ENCODE peak calls at places on chromosome 16, in six cellular contexts. W is fibroblast of lung, O is fibroblast of mammary gland, P is esophagus muscularis mucosa, A is colonic mucosa, U is HFFc6. V is an unnamed sample.

GRCh38 chr16:743794-744500 is 3.1 kb upstream of the CIAO3 start:
- DNase-seq in U (no peak), P (no peak), O (no peak), W (no peak), A (no peak), V (no peak)

GRCh38 chr16:89050119-89050867 is 43.4 kb upstream of the ACSF3 start:
- DNase-seq in W (no peak), O (no peak), P (no peak), A (no peak), U (no peak), V (no peak)

GRCh38 chr16:3618782-3619166 is 7.4 kb upstream of the SLX4 start:
- DNase-seq in U (no peak), A (no peak), O (no peak), P (no peak), W (no peak), V (no peak)

GRCh38 chr16:81449899-81450608 is 5.4 kb downstream of the CMIP start:
- DNase-seq in P (no peak), A (no peak), U (no peak), W (no peak), O (no peak), V (no peak)

GRCh38 chr16:73172621-73173312 is 124.8 kb upstream of the ZFHX3 start:
- DNase-seq in O (peak), U (peak), W (peak), A (peak), P (no peak), V (no peak)

GRCh38 chr16:84310642-84311041 is 16.0 kb downstream of the WFDC1 start:
- DNase-seq in A (no peak), O (no peak), W (no peak), P (no peak), U (no peak), V (no peak)

GRCh38 chr16:75462804-75463203 is 1.7 kb downstream of the TMEM170A start:
- DNase-seq in P (no peak), A (no peak), W (peak), U (no peak), O (no peak), V (no peak)

GRCh38 chr16:1874854-1875253 is 2.9 kb upstream of the MEIOB start:
- DNase-seq in P (no peak), W (no peak), O (no peak), A (no peak), U (no peak), V (no peak)

GRCh38 chr16:280552-280951 is at the start of gene ARHGDIG:
- DNase-seq in P (no peak), W (no peak), A (no peak), O (no peak), U (no peak), V (no peak)

GRCh38 chr16:23182675-23183485 is at the start of gene SCNN1G:
- DNase-seq in O (no peak), W (no peak), P (no peak), U (no peak), A (peak), V (peak)
- TF ChIP-seq CTCF in O (no peak), W (no peak), P (no peak), U (peak), A (peak), V (peak)

GRCh38 chr16:30652718-30653117 is 2.0 kb downstream of the PRR14 start:
- DNase-seq in U (no peak), A (no peak), O (no peak), P (no peak), W (no peak), V (no peak)

GRCh38 chr16:30649725-30650368 is 913 bp upstream of the PRR14 start:
- DNase-seq in U (no peak), O (no peak), A (no peak), W (no peak), P (peak), V (no peak)

GRCh38 chr16:30651124-30652004 is 604 bp downstream of the PRR14 start:
- DNase-seq in P (peak), A (peak), W (peak), O (peak), U (peak), V (peak)

GRCh38 chr16:30652005-30652296 is 1.2 kb downstream of the PRR14 start:
- DNase-seq in P (no peak), A (no peak), U (no peak), O (no peak), W (peak), V (no peak)

GRCh38 chr16:30650369-30651123 is at the start of gene PRR14:
- DNase-seq in W (peak), U (peak), O (peak), A (peak), P (peak), V (peak)
- TF ChIP-seq CTCF in W (no peak), U (peak), O (no peak), A (no peak), P (peak), V (peak)

DNA sequence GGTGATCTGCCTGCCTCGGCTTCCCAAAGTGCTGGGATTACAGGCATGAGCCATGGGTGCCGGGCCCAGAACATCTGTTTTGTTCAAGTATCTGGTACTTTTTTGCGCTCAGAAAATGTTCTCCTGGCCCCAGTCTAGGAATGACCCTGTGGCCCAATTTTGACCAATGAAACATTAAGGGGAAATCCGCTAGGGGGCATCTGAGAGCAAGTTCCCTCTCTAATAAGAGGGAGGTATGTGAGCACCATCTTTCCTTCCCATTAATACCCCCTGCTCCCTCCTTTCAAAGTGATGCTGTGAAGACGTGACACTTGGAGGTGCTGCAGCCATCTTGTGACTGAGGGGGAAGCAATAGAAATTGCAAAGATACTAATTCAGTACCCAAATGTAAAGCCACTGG is 16.5 kb upstream of the CLEC3A start:
- DNase-seq in U (no peak), O (peak), A (no peak), P (no peak), W (no peak), V (no peak)
- TF ChIP-seq CTCF in U (peak), O (peak), A (no peak), P (no peak), W (no peak), V (peak)

DNA sequence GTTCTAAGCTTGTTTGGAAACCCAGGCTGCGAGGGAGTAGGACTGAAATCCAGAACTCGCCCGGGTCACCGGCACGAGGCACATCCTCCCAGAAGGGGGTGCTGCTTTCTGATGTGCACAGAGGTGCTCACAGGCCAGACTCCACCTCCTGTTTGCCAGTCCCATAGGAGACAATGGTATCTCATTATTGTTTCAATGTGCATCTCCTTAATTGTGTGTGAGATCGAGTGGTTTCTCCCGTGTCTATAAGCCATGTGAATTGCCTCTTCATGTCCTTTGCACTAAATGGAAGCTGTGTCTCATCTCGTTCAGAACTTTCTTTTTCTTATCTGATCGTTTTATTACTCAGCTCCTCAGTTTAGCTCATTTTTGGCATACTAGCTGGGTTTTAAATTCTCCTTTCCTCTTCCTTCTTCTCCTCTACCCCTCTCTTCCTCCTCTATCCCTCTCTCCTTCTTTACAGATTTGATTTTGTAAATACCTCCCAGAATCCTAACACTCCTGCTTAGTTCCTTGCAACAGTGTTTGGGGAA is 32.1 kb upstream of the PRKCB start:
- DNase-seq in A (peak), O (peak), W (peak), U (peak), P (no peak), V (peak)
- TF ChIP-seq CTCF in A (peak), O (peak), W (peak), U (peak), P (peak), V (peak)

DNA sequence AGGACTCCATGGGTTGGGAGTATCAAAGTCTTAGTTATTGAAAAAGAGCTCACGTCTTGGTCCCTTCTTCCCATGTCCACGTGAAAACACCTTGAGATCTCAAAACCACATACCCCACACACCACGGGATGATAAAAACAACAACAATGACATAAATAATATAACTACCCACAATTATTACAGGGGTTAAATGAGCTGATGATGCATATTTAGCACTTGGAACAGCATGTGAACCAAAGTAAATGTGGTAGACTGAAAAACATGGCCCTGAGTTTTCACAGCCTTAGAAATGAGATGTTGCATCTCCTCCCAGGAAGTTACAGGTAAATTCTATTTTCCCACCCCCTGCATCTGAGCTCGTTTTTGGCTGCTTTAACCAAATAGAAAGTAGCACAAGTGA is 208.9 kb downstream of the C16orf95 start:
- DNase-seq in P (no peak), W (no peak), A (no peak), U (no peak), O (no peak), V (no peak)
- TF ChIP-seq CTCF in P (no peak), W (no peak), A (no peak), U (no peak), O (no peak), V (no peak)

GRCh38 chr16:5487728-5488127 is 390.1 kb upstream of the EEF2KMT start:
- DNase-seq in W (no peak), U (no peak), A (no peak), O (no peak), P (no peak), V (no peak)

GRCh38 chr16:5496013-5496412 is 398.4 kb upstream of the EEF2KMT start:
- DNase-seq in O (no peak), P (no peak), W (no peak), A (no peak), U (no peak), V (no peak)

GRCh38 chr16:5488581-5488980 is 391.0 kb upstream of the EEF2KMT start:
- DNase-seq in U (no peak), O (no peak), P (no peak), A (no peak), W (no peak), V (no peak)

DNA sequence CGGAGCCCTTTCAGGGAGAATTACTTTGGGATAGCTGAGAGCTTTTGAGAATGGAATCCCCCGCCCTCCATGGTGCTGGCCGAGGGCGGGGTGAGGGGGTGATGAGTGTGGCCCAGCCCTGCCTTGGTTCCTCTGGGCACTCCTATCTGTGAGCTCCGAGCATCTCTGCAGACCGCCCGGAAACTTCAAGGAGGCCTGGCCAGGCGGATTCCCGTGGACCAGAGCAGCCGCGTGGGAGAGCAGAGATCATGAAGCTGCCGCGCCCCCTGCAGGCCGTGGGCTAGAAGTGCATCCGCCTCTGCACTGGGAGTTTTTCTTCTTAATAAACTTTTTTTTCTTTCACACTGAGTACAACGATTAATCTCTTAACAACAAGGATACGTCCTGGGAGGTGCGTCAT is 392.9 kb upstream of the EEF2KMT start:
- DNase-seq in A (peak), O (peak), U (no peak), W (no peak), P (no peak), V (peak)
- TF ChIP-seq CTCF in A (peak), O (peak), U (peak), W (no peak), P (no peak), V (peak)